ENCODE peak calls at places on chromosomes 3 and 15, in six cellular contexts. C is progenitor cell of endocrine pancreas; Y is activated naive CD8-positive, alpha-beta T cell treated with anti-CD3 and anti-CD28 coated beads for 36 hours; T is endothelial cell; R is GM20000; W is psoas muscle. L is an unnamed sample.

GRCh38 chr15:36757189-36757814 is 177.9 kb downstream of the CDIN1 start:
- DNase-seq in W (no peak), Y (no peak), R (no peak), C (no peak), T (no peak), L (no peak)

GRCh38 chr3:123655400-123655799 is 70.5 kb upstream of the HACD2 start:
- DNase-seq in C (no peak), R (no peak), Y (no peak), T (no peak), W (no peak), L (no peak)

GRCh38 chr3:15114466-15115358 is 15.8 kb upstream of the RBSN start:
- DNase-seq in W (no peak), R (no peak), Y (no peak), T (no peak), C (no peak), L (no peak)

GRCh38 chr15:66644815-66645345 is 57.2 kb upstream of the SMAD6 start:
- DNase-seq in R (no peak), W (no peak), Y (no peak), C (no peak), T (no peak), L (no peak)

GRCh38 chr15:67510597-67511225 is 10.2 kb upstream of the C15orf61 start:
- DNase-seq in R (no peak), W (no peak), Y (no peak), T (no peak), C (no peak), L (no peak)

GRCh38 chr15:56587686-56588085 is 122.7 kb upstream of the MNS1 start:
- DNase-seq in R (no peak), T (no peak), C (no peak), W (no peak), Y (no peak), L (no peak)

GRCh38 chr3:197234947-197235914 is 63.2 kb downstream of the DLG1 start:
- DNase-seq in C (no peak), R (no peak), T (no peak), Y (no peak), W (no peak), L (no peak)

GRCh38 chr3:138349926-138350665 is 1.7 kb downstream of the MRAS start:
- DNase-seq in T (no peak), C (no peak), R (no peak), Y (no peak), W (peak; percentile 56), L (no peak)

GRCh38 chr3:126582286-126582685 is 23.6 kb upstream of the C3orf22 start:
- DNase-seq in C (no peak), R (no peak), Y (no peak), W (no peak), T (no peak), L (no peak)

GRCh38 chr15:77759896-77760592 is 127.3 kb upstream of the LINGO1 start:
- DNase-seq in Y (no peak), C (no peak), R (no peak), W (no peak), T (no peak), L (no peak)